ENCODE peak calls at places on chromosomes 6 and 20, in ten cellular contexts. H, I, M, C, L, E, U, A, N and P are unnamed samples.

GRCh38 chr20:63359937-63360849 is 956 bp downstream of the CHRNA4 start:
- DNase-seq in H (no peak), I (no peak), M (no peak), C (no peak), L (no peak), E (no peak), U (peak; percentile 42), A (peak; percentile 38), N (no peak), P (no peak)

GRCh38 chr6:158684311-158684710 is 34.5 kb downstream of the SYTL3 start:
- DNase-seq in H (peak; percentile 10), I (no peak), M (no peak), C (no peak), L (no peak), E (no peak), U (no peak), A (no peak), N (no peak), P (no peak)

GRCh38 chr6:34223381-34223963 is 13.2 kb upstream of the HMGA1 start:
- DNase-seq in H (peak; percentile 50), I (no peak), M (no peak), C (no peak), L (no peak), E (peak; percentile 42), U (no peak), A (no peak), N (no peak), P (no peak)

GRCh38 chr6:17020889-17021538 is 80.8 kb upstream of the STMND1 start:
- DNase-seq in H (no peak), I (no peak), M (no peak), C (no peak), L (no peak), E (peak; percentile 21), U (no peak), A (no peak), N (no peak), P (no peak)

GRCh38 chr6:111552241-111552744 is 53.4 kb downstream of the TRAF3IP2 start:
- DNase-seq in H (peak; percentile 60), I (peak; percentile 84), M (peak; percentile 87), C (no peak), L (peak; percentile 95), E (peak; percentile 83), U (no peak), A (peak; percentile 76), N (no peak), P (peak; percentile 89)

GRCh38 chr20:19820520-19821211 is 62.6 kb downstream of the RIN2 start:
- DNase-seq in H (no peak), I (no peak), M (peak; percentile 75), C (no peak), L (no peak), E (no peak), U (no peak), A (no peak), N (no peak), P (no peak)

GRCh38 chr20:62159835-62160234 is 16.3 kb downstream of the SS18L1 start:
- DNase-seq in H (no peak), I (no peak), M (no peak), C (no peak), L (no peak), E (no peak), U (peak; percentile 44), A (no peak), N (no peak), P (no peak)

GRCh38 chr6:3848380-3848779 is 793 bp upstream of the FAM50B start:
- DNase-seq in H (no peak), I (no peak), M (no peak), C (no peak), L (no peak), E (no peak), U (no peak), A (no peak), N (no peak), P (no peak)

GRCh38 chr20:57223648-57224489 is 42.6 kb downstream of the BMP7 start:
- DNase-seq in H (peak; percentile 28), I (no peak), M (peak; percentile 34), C (no peak), L (no peak), E (no peak), U (no peak), A (no peak), N (no peak), P (no peak)

GRCh38 chr20:63118786-63119450 is 97.0 kb downstream of the YTHDF1 start:
- DNase-seq in H (no peak), I (no peak), M (no peak), C (no peak), L (no peak), E (no peak), U (peak; percentile 29), A (no peak), N (no peak), P (no peak)

GRCh38 chr6:1580109-1580508 is 29.6 kb upstream of the FOXC1 start:
- DNase-seq in H (no peak), I (no peak), M (no peak), C (no peak), L (no peak), E (no peak), U (no peak), A (no peak), N (no peak), P (no peak)

GRCh38 chr6:118882314-118882905 is 11.5 kb upstream of the ASF1A start:
- DNase-seq in H (no peak), I (no peak), M (no peak), C (no peak), L (no peak), E (no peak), U (no peak), A (no peak), N (no peak), P (no peak)

GRCh38 chr6:44722736-44723135 is 335.2 kb downstream of the CDC5L start:
- DNase-seq in H (no peak), I (no peak), M (no peak), C (no peak), L (no peak), E (no peak), U (no peak), A (no peak), N (no peak), P (no peak)

GRCh38 chr6:56753801-56754200 is 111.1 kb upstream of the DST start:
- DNase-seq in H (no peak), I (no peak), M (no peak), C (no peak), L (no peak), E (no peak), U (no peak), A (no peak), N (no peak), P (no peak)

GRCh38 chr20:13262701-13263335 is 41.7 kb downstream of the ISM1 start:
- DNase-seq in H (no peak), I (no peak), M (no peak), C (no peak), L (no peak), E (no peak), U (no peak), A (no peak), N (no peak), P (no peak)

DNA sequence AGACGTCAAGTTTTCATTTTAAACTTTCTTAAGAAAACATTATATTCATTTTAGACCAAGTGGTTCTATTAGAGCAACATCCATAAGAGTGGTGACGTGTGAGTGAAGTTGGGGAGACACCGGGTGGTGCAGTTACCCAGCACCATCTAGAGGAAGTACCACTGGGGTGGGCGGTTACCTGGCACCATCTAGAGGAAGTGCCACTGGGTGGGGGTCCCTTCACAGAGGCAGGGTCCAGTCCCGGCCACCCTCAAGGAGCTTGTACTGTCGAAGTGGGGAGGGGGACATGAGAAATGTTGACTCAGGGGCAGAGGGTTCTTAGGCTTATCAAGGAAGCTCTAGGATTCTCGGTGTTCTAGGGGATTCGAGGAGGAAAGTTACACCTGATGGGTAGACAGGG is 26.2 kb downstream of the PHACTR3 start:
- DNase-seq in H (no peak), I (no peak), M (no peak), C (no peak), L (no peak), E (no peak), U (no peak), A (no peak), N (no peak), P (no peak)
- H3K9me3 ChIP-seq in H (no peaks in the 10 kb centered on the region), I (no peaks in the 10 kb centered on the region), M (no peaks in the 10 kb centered on the region), C (no peaks in the 10 kb centered on the region), L (peaks cover 30% of the 10 kb centered on the region), E (no peaks in the 10 kb centered on the region), U (no peaks in the 10 kb centered on the region), A (no peaks in the 10 kb centered on the region), N (no peaks in the 10 kb centered on the region), P (no peaks in the 10 kb centered on the region)

GRCh38 chr6:100457251-100457990 is 7.3 kb downstream of the SIM1 start:
- DNase-seq in H (no peak), I (no peak), M (no peak), C (no peak), L (no peak), E (no peak), U (no peak), A (peak; percentile 60), N (no peak), P (no peak)
- H3K9me3 ChIP-seq in H (no peaks in the 10 kb centered on the region), I (no peaks in the 10 kb centered on the region), M (no peaks in the 10 kb centered on the region), C (no peaks in the 10 kb centered on the region), L (peaks cover 24% of the 10 kb centered on the region), E (no peaks in the 10 kb centered on the region), U (no peaks in the 10 kb centered on the region), A (no peaks in the 10 kb centered on the region), N (no peaks in the 10 kb centered on the region), P (no peaks in the 10 kb centered on the region)

GRCh38 chr6:5051394-5051793 is 33.7 kb upstream of the PPP1R3G start:
- DNase-seq in H (no peak), I (no peak), M (no peak), C (no peak), L (no peak), E (no peak), U (no peak), A (no peak), N (no peak), P (no peak)
- H3K9me3 ChIP-seq in H (no peaks in the 10 kb centered on the region), I (no peaks in the 10 kb centered on the region), M (peaks cover 42% of the 10 kb centered on the region), C (peaks cover 21% of the 10 kb centered on the region), L (peaks cover 9% of the 10 kb centered on the region), E (no peaks in the 10 kb centered on the region), U (peaks cover 14% of the 10 kb centered on the region), A (no peaks in the 10 kb centered on the region), N (no peaks in the 10 kb centered on the region), P (no peaks in the 10 kb centered on the region)

DNA sequence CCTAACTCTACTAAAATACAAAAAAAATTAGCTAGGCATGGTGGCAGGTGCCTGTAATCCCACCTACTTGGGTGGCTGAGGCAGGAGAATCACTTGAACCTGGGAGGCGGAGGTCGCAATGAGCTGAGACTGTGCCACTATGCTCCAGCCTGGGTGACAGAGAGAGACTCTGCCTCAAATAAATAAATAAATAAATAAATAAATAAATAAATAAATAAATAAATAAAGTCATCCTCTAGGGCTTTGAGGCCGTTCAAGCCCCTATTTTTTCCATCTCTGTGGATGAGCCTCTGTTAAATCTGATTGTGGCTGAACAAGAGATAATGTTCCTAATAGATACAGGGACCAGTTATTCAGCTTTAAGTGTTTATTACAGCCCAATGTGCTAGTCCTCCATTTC is 31.8 kb upstream of the FAM110A start:
- DNase-seq in H (no peak), I (no peak), M (no peak), C (no peak), L (no peak), E (no peak), U (no peak), A (no peak), N (no peak), P (no peak)
- H3K9me3 ChIP-seq in H (no peaks in the 10 kb centered on the region), I (no peaks in the 10 kb centered on the region), M (peaks cover 13% of the 10 kb centered on the region), C (peaks cover 27% of the 10 kb centered on the region), L (no peaks in the 10 kb centered on the region), E (no peaks in the 10 kb centered on the region), U (peaks cover 12% of the 10 kb centered on the region), A (peaks cover 21% of the 10 kb centered on the region), N (no peaks in the 10 kb centered on the region), P (no peaks in the 10 kb centered on the region)

GRCh38 chr6:37052027-37052628 is 46.7 kb downstream of the FGD2 start:
- DNase-seq in H (no peak), I (no peak), M (no peak), C (peak; percentile 43), L (no peak), E (no peak), U (no peak), A (peak; percentile 73), N (no peak), P (no peak)
- H3K9me3 ChIP-seq in H (no peaks in the 10 kb centered on the region), I (no peaks in the 10 kb centered on the region), M (no peaks in the 10 kb centered on the region), C (no peaks in the 10 kb centered on the region), L (no peaks in the 10 kb centered on the region), E (no peaks in the 10 kb centered on the region), U (no peaks in the 10 kb centered on the region), A (no peaks in the 10 kb centered on the region), N (no peaks in the 10 kb centered on the region), P (no peaks in the 10 kb centered on the region)